ENCODE peak calls at places on chromosomes 16 and 17, in eight cellular contexts. One of them, this sample, is unnamed.

GRCh38 chr17:47821031-47821423 is 567 bp downstream of the OSBPL7 start:
- DNase-seq in mesendoderm: no peak
- DNase-seq in ACHN: no peak
- DNase-seq in HCT116: no peak
- DNase-seq in non-pigmented ciliary epithelial cell: no peak
- DNase-seq in GDM1: no peak
- DNase-seq in occipital lobe: no peak
- DNase-seq in AG04449: no peak
- DNase-seq in this sample: no peak

GRCh38 chr17:8803531-8804416 is 4.6 kb upstream of the MFSD6L start:
- DNase-seq in occipital lobe: no peak
- DNase-seq in ACHN: no peak
- DNase-seq in HCT116: no peak
- DNase-seq in non-pigmented ciliary epithelial cell: no peak
- DNase-seq in AG04449: no peak
- DNase-seq in mesendoderm: peak
- DNase-seq in GDM1: no peak
- DNase-seq in this sample: no peak

GRCh38 chr17:27575100-27575911 is 55.7 kb upstream of the LGALS9 start:
- DNase-seq in occipital lobe: no peak
- DNase-seq in mesendoderm: no peak
- DNase-seq in HCT116: no peak
- DNase-seq in ACHN: no peak
- DNase-seq in AG04449: no peak
- DNase-seq in non-pigmented ciliary epithelial cell: no peak
- DNase-seq in GDM1: no peak
- DNase-seq in this sample: no peak

GRCh38 chr16:80931985-80932720 is 74.5 kb downstream of the CMC2 start:
- DNase-seq in GDM1: no peak
- DNase-seq in mesendoderm: peak
- DNase-seq in non-pigmented ciliary epithelial cell: no peak
- DNase-seq in occipital lobe: peak
- DNase-seq in HCT116: no peak
- DNase-seq in AG04449: no peak
- DNase-seq in ACHN: peak
- DNase-seq in this sample: peak

GRCh38 chr16:26197707-26198106 is 505.9 kb downstream of the HS3ST4 start:
- DNase-seq in GDM1: no peak
- DNase-seq in occipital lobe: no peak
- DNase-seq in ACHN: no peak
- DNase-seq in AG04449: no peak
- DNase-seq in mesendoderm: no peak
- DNase-seq in HCT116: no peak
- DNase-seq in non-pigmented ciliary epithelial cell: no peak
- DNase-seq in this sample: no peak

GRCh38 chr17:34275881-34276280 is 5.9 kb downstream of the CCL7 start:
- DNase-seq in mesendoderm: no peak
- DNase-seq in HCT116: no peak
- DNase-seq in ACHN: no peak
- DNase-seq in GDM1: no peak
- DNase-seq in occipital lobe: no peak
- DNase-seq in AG04449: peak
- DNase-seq in non-pigmented ciliary epithelial cell: no peak
- DNase-seq in this sample: no peak

GRCh38 chr17:58084317-58084981 is 1.2 kb downstream of the DYNLL2 start:
- DNase-seq in AG04449: no peak
- DNase-seq in mesendoderm: peak
- DNase-seq in ACHN: peak
- DNase-seq in HCT116: peak
- DNase-seq in GDM1: no peak
- DNase-seq in non-pigmented ciliary epithelial cell: no peak
- DNase-seq in occipital lobe: no peak
- DNase-seq in this sample: no peak

GRCh38 chr17:1423456-1424135 is 23.6 kb upstream of the YWHAE start:
- DNase-seq in AG04449: no peak
- DNase-seq in occipital lobe: no peak
- DNase-seq in non-pigmented ciliary epithelial cell: no peak
- DNase-seq in mesendoderm: no peak
- DNase-seq in HCT116: no peak
- DNase-seq in ACHN: peak
- DNase-seq in GDM1: no peak
- DNase-seq in this sample: no peak

GRCh38 chr16:2148714-2149629 is 547 bp downstream of the RAB26 start:
- DNase-seq in mesendoderm: peak
- DNase-seq in ACHN: peak
- DNase-seq in AG04449: no peak
- DNase-seq in HCT116: no peak
- DNase-seq in GDM1: no peak
- DNase-seq in non-pigmented ciliary epithelial cell: no peak
- DNase-seq in occipital lobe: no peak
- DNase-seq in this sample: no peak

GRCh38 chr17:79084291-79085153 is 9.9 kb downstream of the ENGASE start:
- DNase-seq in HCT116: no peak
- DNase-seq in mesendoderm: no peak
- DNase-seq in non-pigmented ciliary epithelial cell: no peak
- DNase-seq in ACHN: no peak
- DNase-seq in GDM1: no peak
- DNase-seq in occipital lobe: no peak
- DNase-seq in AG04449: no peak
- DNase-seq in this sample: no peak

GRCh38 chr17:19757536-19758180 is 9.6 kb upstream of the ALDH3A1 start:
- DNase-seq in HCT116: no peak
- DNase-seq in AG04449: no peak
- DNase-seq in GDM1: no peak
- DNase-seq in occipital lobe: no peak
- DNase-seq in ACHN: no peak
- DNase-seq in mesendoderm: no peak
- DNase-seq in non-pigmented ciliary epithelial cell: no peak
- DNase-seq in this sample: no peak

GRCh38 chr17:59361386-59361785 is 29.9 kb downstream of the YPEL2 start:
- DNase-seq in HCT116: no peak
- DNase-seq in AG04449: peak
- DNase-seq in non-pigmented ciliary epithelial cell: peak
- DNase-seq in occipital lobe: no peak
- DNase-seq in ACHN: no peak
- DNase-seq in mesendoderm: no peak
- DNase-seq in GDM1: no peak
- DNase-seq in this sample: no peak

GRCh38 chr16:89320717-89321501 is 103.4 kb downstream of the ZNF778 start:
- DNase-seq in AG04449: no peak
- DNase-seq in HCT116: no peak
- DNase-seq in GDM1: no peak
- DNase-seq in occipital lobe: peak
- DNase-seq in non-pigmented ciliary epithelial cell: no peak
- DNase-seq in ACHN: peak
- DNase-seq in mesendoderm: peak
- DNase-seq in this sample: no peak

GRCh38 chr16:8623634-8624033 is 2.1 kb downstream of the METTL22 start:
- DNase-seq in mesendoderm: peak
- DNase-seq in occipital lobe: no peak
- DNase-seq in HCT116: no peak
- DNase-seq in non-pigmented ciliary epithelial cell: no peak
- DNase-seq in ACHN: peak
- DNase-seq in AG04449: no peak
- DNase-seq in GDM1: no peak
- DNase-seq in this sample: no peak

GRCh38 chr16:2769675-2770056 is 7.4 kb downstream of the ELOB start:
- DNase-seq in GDM1: no peak
- DNase-seq in non-pigmented ciliary epithelial cell: no peak
- DNase-seq in HCT116: no peak
- DNase-seq in occipital lobe: no peak
- DNase-seq in ACHN: no peak
- DNase-seq in mesendoderm: no peak
- DNase-seq in AG04449: no peak
- DNase-seq in this sample: no peak

GRCh38 chr16:87496101-87496801 is 3.4 kb upstream of the ZCCHC14 start:
- DNase-seq in GDM1: no peak
- DNase-seq in non-pigmented ciliary epithelial cell: no peak
- DNase-seq in HCT116: no peak
- DNase-seq in AG04449: no peak
- DNase-seq in ACHN: no peak
- DNase-seq in mesendoderm: no peak
- DNase-seq in occipital lobe: no peak
- DNase-seq in this sample: no peak

GRCh38 chr16:58317608-58318152 is 22.9 kb upstream of the PRSS54 start:
- DNase-seq in ACHN: no peak
- DNase-seq in mesendoderm: no peak
- DNase-seq in HCT116: no peak
- DNase-seq in GDM1: no peak
- DNase-seq in occipital lobe: no peak
- DNase-seq in non-pigmented ciliary epithelial cell: no peak
- DNase-seq in AG04449: no peak
- DNase-seq in this sample: no peak

GRCh38 chr17:53353919-53354351 is 468.8 kb upstream of the KIF2B start:
- DNase-seq in ACHN: no peak
- DNase-seq in occipital lobe: peak
- DNase-seq in GDM1: no peak
- DNase-seq in HCT116: no peak
- DNase-seq in AG04449: no peak
- DNase-seq in mesendoderm: no peak
- DNase-seq in non-pigmented ciliary epithelial cell: no peak
- DNase-seq in this sample: no peak

GRCh38 chr16:82776466-82777146 is 149.8 kb downstream of the CDH13 start:
- DNase-seq in ACHN: no peak
- DNase-seq in HCT116: no peak
- DNase-seq in occipital lobe: no peak
- DNase-seq in non-pigmented ciliary epithelial cell: no peak
- DNase-seq in AG04449: no peak
- DNase-seq in mesendoderm: no peak
- DNase-seq in GDM1: no peak
- DNase-seq in this sample: no peak

GRCh38 chr17:5355416-5356129 is 63.9 kb downstream of the NUP88 start:
- DNase-seq in GDM1: no peak
- DNase-seq in mesendoderm: no peak
- DNase-seq in HCT116: no peak
- DNase-seq in non-pigmented ciliary epithelial cell: no peak
- DNase-seq in occipital lobe: no peak
- DNase-seq in AG04449: no peak
- DNase-seq in ACHN: no peak
- DNase-seq in this sample: no peak

GRCh38 chr17:73494096-73494954 is 149.9 kb downstream of the SDK2 start:
- DNase-seq in ACHN: no peak
- DNase-seq in mesendoderm: no peak
- DNase-seq in HCT116: no peak
- DNase-seq in AG04449: no peak
- DNase-seq in occipital lobe: no peak
- DNase-seq in GDM1: no peak
- DNase-seq in non-pigmented ciliary epithelial cell: no peak
- DNase-seq in this sample: no peak

GRCh38 chr17:73492125-73492801 is 152.0 kb downstream of the SDK2 start:
- DNase-seq in occipital lobe: no peak
- DNase-seq in mesendoderm: peak
- DNase-seq in AG04449: no peak
- DNase-seq in HCT116: no peak
- DNase-seq in GDM1: no peak
- DNase-seq in non-pigmented ciliary epithelial cell: no peak
- DNase-seq in ACHN: no peak
- DNase-seq in this sample: no peak

GRCh38 chr17:43784068-43784467 is 3.8 kb downstream of the CFAP97D1 start:
- DNase-seq in ACHN: no peak
- DNase-seq in mesendoderm: no peak
- DNase-seq in AG04449: no peak
- DNase-seq in non-pigmented ciliary epithelial cell: no peak
- DNase-seq in occipital lobe: no peak
- DNase-seq in HCT116: no peak
- DNase-seq in GDM1: no peak
- DNase-seq in this sample: no peak

GRCh38 chr17:74516561-74516960 is 14.7 kb downstream of the CD300LB start:
- DNase-seq in GDM1: no peak
- DNase-seq in AG04449: no peak
- DNase-seq in non-pigmented ciliary epithelial cell: no peak
- DNase-seq in mesendoderm: no peak
- DNase-seq in HCT116: no peak
- DNase-seq in ACHN: no peak
- DNase-seq in occipital lobe: no peak
- DNase-seq in this sample: no peak

GRCh38 chr17:80753946-80754345 is 209.3 kb downstream of the RPTOR start:
- DNase-seq in ACHN: no peak
- DNase-seq in non-pigmented ciliary epithelial cell: no peak
- DNase-seq in mesendoderm: no peak
- DNase-seq in HCT116: no peak
- DNase-seq in occipital lobe: no peak
- DNase-seq in GDM1: no peak
- DNase-seq in AG04449: no peak
- DNase-seq in this sample: no peak

GRCh38 chr16:57289391-57290257 is 5.2 kb upstream of the PLLP start:
- DNase-seq in GDM1: no peak
- DNase-seq in ACHN: no peak
- DNase-seq in mesendoderm: no peak
- DNase-seq in non-pigmented ciliary epithelial cell: no peak
- DNase-seq in occipital lobe: no peak
- DNase-seq in AG04449: no peak
- DNase-seq in HCT116: no peak
- DNase-seq in this sample: no peak

GRCh38 chr16:14205666-14206065 is 134.5 kb downstream of the MRTFB start:
- DNase-seq in GDM1: no peak
- DNase-seq in HCT116: no peak
- DNase-seq in mesendoderm: no peak
- DNase-seq in AG04449: no peak
- DNase-seq in ACHN: no peak
- DNase-seq in non-pigmented ciliary epithelial cell: no peak
- DNase-seq in occipital lobe: no peak
- DNase-seq in this sample: no peak

GRCh38 chr17:44219636-44220210 is at the start of gene UBTF:
- DNase-seq in HCT116: no peak
- DNase-seq in ACHN: peak
- DNase-seq in GDM1: peak
- DNase-seq in AG04449: no peak
- DNase-seq in occipital lobe: peak
- DNase-seq in non-pigmented ciliary epithelial cell: no peak
- DNase-seq in mesendoderm: peak
- DNase-seq in this sample: no peak

GRCh38 chr17:5069724-5070123 is 8.5 kb upstream of the ZFP3 start:
- DNase-seq in AG04449: no peak
- DNase-seq in ACHN: no peak
- DNase-seq in non-pigmented ciliary epithelial cell: no peak
- DNase-seq in GDM1: no peak
- DNase-seq in mesendoderm: no peak
- DNase-seq in occipital lobe: no peak
- DNase-seq in HCT116: no peak
- DNase-seq in this sample: no peak

GRCh38 chr17:29905086-29905878 is 24.7 kb downstream of the SSH2 start:
- DNase-seq in GDM1: no peak
- DNase-seq in occipital lobe: no peak
- DNase-seq in AG04449: no peak
- DNase-seq in HCT116: no peak
- DNase-seq in ACHN: no peak
- DNase-seq in non-pigmented ciliary epithelial cell: no peak
- DNase-seq in mesendoderm: no peak
- DNase-seq in this sample: no peak

GRCh38 chr17:15914400-15915165 is 30.3 kb upstream of the ADORA2B start:
- DNase-seq in HCT116: no peak
- DNase-seq in ACHN: no peak
- DNase-seq in mesendoderm: peak
- DNase-seq in AG04449: no peak
- DNase-seq in GDM1: no peak
- DNase-seq in occipital lobe: no peak
- DNase-seq in non-pigmented ciliary epithelial cell: no peak
- DNase-seq in this sample: peak